ENCODE peak calls at places on chromosomes 13 and 19, in five cellular contexts. K, G, U, Y and D are unnamed samples.

GRCh38 chr19:12794936-12795335 is 3.6 kb downstream of the JUNB start:
- DNase-seq in K (no peak), G (no peak), U (no peak), Y (no peak), D (no peak)

GRCh38 chr19:53467503-53468262 is at the start of gene ZNF813:
- DNase-seq in K (peak), G (no peak), U (peak), Y (peak), D (peak)

GRCh38 chr19:29211562-29212416 is 1.2 kb downstream of the UQCRFS1 start:
- DNase-seq in K (peak), G (no peak), U (peak), Y (no peak), D (peak)

GRCh38 chr13:112971288-112971643 is 2.3 kb downstream of the MCF2L start:
- DNase-seq in K (no peak), G (no peak), U (no peak), Y (no peak), D (no peak)

GRCh38 chr13:94433055-94433947 is 46.2 kb downstream of the DCT start:
- DNase-seq in K (no peak), G (no peak), U (peak), Y (no peak), D (peak)

GRCh38 chr19:2201473-2202148 is 34.5 kb downstream of the PLEKHJ1 start:
- DNase-seq in K (no peak), G (no peak), U (no peak), Y (no peak), D (no peak)

GRCh38 chr19:16520074-16520973 is 21.9 kb downstream of the CHERP start:
- DNase-seq in K (no peak), G (no peak), U (peak), Y (no peak), D (no peak)

GRCh38 chr13:95226051-95226450 is 75.2 kb downstream of the ABCC4 start:
- DNase-seq in K (no peak), G (no peak), U (no peak), Y (no peak), D (no peak)

GRCh38 chr13:43861863-43862262 is 17.7 kb downstream of the CCDC122 start:
- DNase-seq in K (no peak), G (no peak), U (no peak), Y (no peak), D (no peak)

GRCh38 chr19:10113592-10113963 is 2.1 kb downstream of the P2RY11 start:
- DNase-seq in K (peak), G (no peak), U (no peak), Y (no peak), D (no peak)

GRCh38 chr13:110628952-110629701 is 13.8 kb downstream of the NAXD start:
- DNase-seq in K (peak), G (no peak), U (no peak), Y (no peak), D (no peak)

GRCh38 chr13:81488021-81488420 is 1147.1 kb upstream of the SPRY2 start:
- DNase-seq in K (no peak), G (no peak), U (no peak), Y (no peak), D (no peak)

GRCh38 chr13:36345438-36346221 is 564 bp downstream of the SPART start:
- DNase-seq in K (no peak), G (no peak), U (peak), Y (no peak), D (peak)

GRCh38 chr19:778910-779653 is 18.2 kb upstream of the PTBP1 start:
- DNase-seq in K (no peak), G (no peak), U (no peak), Y (no peak), D (peak)

GRCh38 chr13:76016799-76017198 is 380.7 kb downstream of the LMO7 start:
- DNase-seq in K (peak), G (peak), U (peak), Y (no peak), D (peak)

GRCh38 chr19:38194061-38194701 is 29.8 kb downstream of the DPF1 start:
- DNase-seq in K (no peak), G (no peak), U (no peak), Y (no peak), D (peak)

GRCh38 chr19:41265376-41266153 is 1.4 kb downstream of the HNRNPUL1 start:
- DNase-seq in K (peak), G (no peak), U (peak), Y (no peak), D (peak)

GRCh38 chr13:42173789-42174343 is 98.1 kb upstream of the AKAP11 start:
- DNase-seq in K (no peak), G (no peak), U (no peak), Y (no peak), D (no peak)

GRCh38 chr19:14433454-14434156 is 499 bp downstream of the PKN1 start:
- DNase-seq in K (peak), G (no peak), U (no peak), Y (no peak), D (no peak)

GRCh38 chr19:51772977-51773376 is 12.0 kb downstream of the FPR2 start:
- DNase-seq in K (no peak), G (no peak), U (no peak), Y (no peak), D (no peak)

GRCh38 chr19:51783373-51783772 is 11.6 kb upstream of the FPR3 start:
- DNase-seq in K (no peak), G (peak), U (no peak), Y (no peak), D (peak)

GRCh38 chr19:51779703-51780102 is 15.3 kb upstream of the FPR3 start:
- DNase-seq in K (no peak), G (no peak), U (no peak), Y (no peak), D (no peak)

DNA sequence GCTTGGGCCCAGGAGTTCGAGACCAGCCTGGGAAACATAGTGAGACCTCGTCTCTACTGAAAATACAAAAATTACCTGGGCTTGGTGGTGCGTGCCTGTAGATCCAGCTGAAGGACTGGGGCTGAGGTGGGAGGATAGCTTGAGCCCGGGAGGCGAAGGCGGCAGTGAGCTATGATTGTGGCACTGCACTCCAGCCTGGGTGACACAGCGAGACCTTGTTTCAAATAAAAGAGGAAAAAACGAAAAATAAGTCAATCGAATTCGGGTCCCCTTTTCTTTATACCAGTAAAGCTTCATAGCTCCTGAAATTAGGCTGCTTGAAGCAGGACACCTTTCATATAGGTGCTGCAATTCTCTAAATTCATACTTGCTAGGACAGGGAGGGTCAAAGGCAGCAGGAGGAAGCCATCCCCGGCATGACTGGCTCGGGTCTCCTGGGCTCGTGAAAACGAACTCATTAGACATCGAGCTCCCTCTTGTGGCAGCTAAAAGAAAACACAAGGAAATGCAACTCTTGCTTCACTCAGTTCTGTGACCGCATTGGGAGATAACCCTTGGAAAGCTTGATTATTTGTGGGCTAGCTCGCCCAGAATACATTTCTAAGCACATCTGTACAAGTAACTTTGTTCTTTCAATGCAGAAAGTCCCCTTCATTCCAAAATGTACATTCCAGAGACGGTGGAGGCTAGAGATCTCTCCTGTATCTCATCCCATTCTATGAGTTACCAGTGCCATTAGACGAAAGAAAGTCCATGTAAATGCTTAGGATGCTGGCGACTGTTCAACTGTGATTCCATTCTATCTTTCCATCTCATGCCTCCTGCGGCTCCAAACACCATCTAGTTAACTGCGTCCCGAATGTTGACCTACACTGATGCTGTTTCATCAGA is 16.8 kb downstream of the FPR2 start:
- DNase-seq in K (peak), G (peak), U (peak), Y (no peak), D (peak)
- TF ChIP-seq ZBTB33 in K (no peak), G (no peak), U (no peak), Y (no peak), D (no peak)

GRCh38 chr19:56721714-56722113 is 50.2 kb upstream of the ZNF835 start:
- DNase-seq in K (no peak), G (no peak), U (no peak), Y (no peak), D (no peak)

GRCh38 chr19:56718231-56718630 is 46.7 kb upstream of the ZNF835 start:
- DNase-seq in K (no peak), G (no peak), U (no peak), Y (no peak), D (no peak)

GRCh38 chr19:56725829-56726424 is 54.4 kb upstream of the ZNF835 start:
- DNase-seq in K (peak), G (no peak), U (no peak), Y (no peak), D (no peak)

GRCh38 chr19:56720281-56720680 is 48.7 kb upstream of the ZNF835 start:
- DNase-seq in K (peak), G (no peak), U (no peak), Y (no peak), D (peak)
- TF ChIP-seq ZBTB33 in K (no peak), G (no peak), U (no peak), Y (no peak), D (no peak)

DNA sequence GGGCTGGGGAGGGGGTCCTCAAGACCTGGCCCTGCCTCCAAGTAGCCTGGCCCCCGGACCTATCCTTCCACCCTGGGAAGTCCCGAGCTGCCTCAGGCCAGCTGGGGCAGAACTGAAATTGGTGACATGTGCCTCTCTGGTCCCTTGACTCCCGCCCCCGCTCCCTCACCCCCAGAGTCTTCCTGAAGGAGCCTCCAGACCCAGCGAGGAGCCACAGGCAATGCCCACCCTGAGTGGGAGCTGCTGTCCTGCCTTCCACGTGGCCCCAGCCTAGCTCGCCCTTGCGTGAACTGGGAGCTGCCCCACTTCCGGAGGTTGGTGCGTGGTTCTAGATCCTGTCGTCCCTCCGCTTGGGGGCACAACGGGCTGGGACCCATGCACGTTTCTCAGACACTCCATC is 34.6 kb downstream of the CEBPA start:
- DNase-seq in K (no peak), G (no peak), U (no peak), Y (no peak), D (no peak)
- TF ChIP-seq ZBTB33 in K (no peak), G (no peak), U (no peak), Y (no peak), D (no peak)

DNA sequence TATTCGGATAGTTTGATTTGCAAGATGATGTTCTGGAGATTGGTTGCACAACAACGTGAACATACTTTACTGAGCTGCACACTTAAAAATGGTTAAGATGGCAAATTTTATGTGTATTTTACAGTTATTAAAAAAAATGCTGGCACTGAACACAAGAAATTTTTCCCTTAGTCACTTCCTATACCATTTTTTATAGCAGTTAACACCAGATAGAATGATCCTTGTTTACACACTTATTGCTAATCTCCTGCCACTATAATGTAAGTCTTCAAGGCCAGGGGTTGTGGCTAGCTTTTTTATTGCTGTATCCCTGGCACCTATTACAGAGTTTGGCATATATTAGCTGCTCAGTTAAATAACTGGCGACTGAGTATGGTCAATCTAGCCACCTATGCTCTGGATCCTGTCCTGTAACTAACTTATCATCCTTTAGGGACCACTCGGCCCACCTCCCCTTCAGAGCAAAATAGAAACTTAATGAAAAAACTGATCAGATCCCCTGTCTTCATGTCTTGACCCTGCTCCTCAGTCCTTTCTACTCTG is 2.0 kb upstream of the EBPL start:
- DNase-seq in K (no peak), G (no peak), U (no peak), Y (no peak), D (no peak)
- TF ChIP-seq ZBTB33 in K (no peak), G (no peak), U (no peak), Y (no peak), D (no peak)

GRCh38 chr13:37791699-37792098 is 77.9 kb downstream of the TRPC4 start:
- DNase-seq in K (no peak), G (no peak), U (no peak), Y (no peak), D (no peak)
- TF ChIP-seq ZBTB33 in K (no peak), G (no peak), U (no peak), Y (no peak), D (no peak)

GRCh38 chr13:27953671-27954405 is 15.3 kb downstream of the CDX2 start:
- DNase-seq in K (peak), G (peak), U (peak), Y (no peak), D (peak)

GRCh38 chr13:27955192-27955591 is 13.9 kb downstream of the CDX2 start:
- DNase-seq in K (no peak), G (no peak), U (no peak), Y (no peak), D (no peak)

GRCh38 chr13:27958928-27959539 is 10.1 kb downstream of the CDX2 start:
- DNase-seq in K (no peak), G (no peak), U (no peak), Y (no peak), D (no peak)

GRCh38 chr13:27954406-27954851 is 14.7 kb downstream of the CDX2 start:
- DNase-seq in K (peak), G (no peak), U (no peak), Y (no peak), D (no peak)

GRCh38 chr13:27956576-27957300 is 12.4 kb downstream of the CDX2 start:
- DNase-seq in K (no peak), G (no peak), U (no peak), Y (no peak), D (no peak)
- TF ChIP-seq ZBTB33 in K (no peak), G (no peak), U (no peak), Y (no peak), D (no peak)

GRCh38 chr19:58556633-58557252 is 1.7 kb downstream of the UBE2M start:
- DNase-seq in K (no peak), G (no peak), U (no peak), Y (no peak), D (no peak)

GRCh38 chr19:58558623-58559274 is 338 bp upstream of the UBE2M start:
- DNase-seq in K (peak), G (peak), U (peak), Y (peak), D (peak)

GRCh38 chr19:58555920-58556632 is 1.2 kb upstream of the CHMP2A start:
- DNase-seq in K (no peak), G (no peak), U (no peak), Y (no peak), D (no peak)

GRCh38 chr19:58558066-58558622 is at the start of gene UBE2M:
- DNase-seq in K (no peak), G (no peak), U (peak), Y (no peak), D (no peak)

DNA sequence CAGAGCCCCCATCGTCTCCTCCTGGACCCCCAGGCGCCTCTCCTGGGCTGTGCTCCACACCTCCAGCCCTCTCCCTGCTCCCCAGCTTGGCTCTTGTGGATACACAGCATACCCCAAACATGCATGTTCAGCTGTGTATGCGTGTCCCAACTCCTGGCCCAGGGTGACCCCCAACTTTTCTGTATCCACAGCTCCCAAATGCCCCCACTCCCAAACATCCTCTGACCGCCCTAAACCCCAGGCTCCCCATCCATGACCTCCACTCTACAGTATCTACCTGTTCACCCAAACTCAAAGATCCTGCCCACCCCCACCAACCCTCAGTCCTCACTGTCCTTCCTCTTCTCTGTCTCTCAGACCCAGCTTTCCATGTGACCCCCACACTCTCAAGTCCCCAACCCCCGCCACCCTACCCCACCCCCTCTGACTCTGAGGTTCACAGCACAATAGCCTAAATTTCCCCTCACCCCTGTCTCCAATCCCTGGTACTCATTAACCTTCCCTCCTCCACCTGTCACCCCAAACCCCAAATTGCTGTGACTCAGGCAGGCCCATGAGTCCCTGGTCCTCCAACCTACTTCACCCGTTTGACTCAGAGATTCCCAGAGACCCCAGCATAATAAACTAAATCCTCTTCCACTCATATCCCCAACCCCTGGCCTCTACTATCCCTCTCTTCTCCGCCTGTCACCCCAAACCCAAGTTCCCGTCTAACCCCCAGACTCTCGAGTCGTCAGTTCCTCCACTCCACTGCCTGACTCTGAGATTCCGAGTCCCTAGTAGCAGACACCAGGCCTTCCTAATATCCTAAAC is 952 bp downstream of the UBE2M start:
- DNase-seq in K (no peak), G (no peak), U (no peak), Y (no peak), D (no peak)
- TF ChIP-seq ZBTB33 in K (no peak), G (no peak), U (no peak), Y (no peak), D (no peak)

DNA sequence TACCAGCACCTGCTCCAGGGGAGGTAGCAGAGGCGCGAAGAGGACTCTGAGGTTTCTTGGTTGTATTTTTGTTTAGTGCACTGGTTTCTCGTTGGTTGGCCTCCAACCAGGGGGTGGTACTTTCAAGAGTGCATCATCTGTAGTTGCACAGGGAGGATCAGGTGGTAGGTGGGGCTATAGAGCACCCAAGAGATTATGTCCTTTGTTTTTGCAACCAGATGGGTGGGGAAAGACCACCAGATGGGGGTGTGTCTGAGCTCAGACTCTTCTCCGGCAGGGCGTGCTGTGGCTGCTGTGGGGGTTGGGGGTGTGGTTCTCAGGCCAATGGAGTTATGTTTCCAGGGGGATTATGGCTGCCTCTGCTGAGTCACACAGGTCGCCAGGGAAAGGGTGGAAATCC is 254.4 kb upstream of the KLF12 start:
- DNase-seq in K (no peak), G (no peak), U (no peak), Y (no peak), D (peak)
- TF ChIP-seq ZBTB33 in K (no peak), G (no peak), U (no peak), Y (no peak), D (no peak)